ENCODE peak calls at places on chromosomes 12 and 14, in five cellular contexts. One of them, this sample, is unnamed. For H3K4me1, the result is how much of the 10 kb centered on the place peaks cover.

GRCh38 chr12:104596128-104596799 is 139.5 kb downstream of the CHST11 start:
- DNase-seq in endodermal cell: no peak
- DNase-seq in IMR-90: peak
- DNase-seq in H9: no peak
- DNase-seq in naive thymus-derived CD4-positive, alpha-beta T cell: no peak
- DNase-seq in this sample: no peak

GRCh38 chr12:89927226-89927698 is 218.6 kb upstream of the ATP2B1 start:
- DNase-seq in endodermal cell: no peak
- DNase-seq in IMR-90: no peak
- DNase-seq in H9: no peak
- DNase-seq in naive thymus-derived CD4-positive, alpha-beta T cell: no peak
- DNase-seq in this sample: no peak

GRCh38 chr12:53867216-53868012 is 71.2 kb upstream of the HOXC13 start:
- DNase-seq in endodermal cell: peak
- DNase-seq in IMR-90: no peak
- DNase-seq in H9: peak
- DNase-seq in naive thymus-derived CD4-positive, alpha-beta T cell: no peak
- DNase-seq in this sample: no peak

GRCh38 chr12:2339022-2339431 is 286.2 kb downstream of the CACNA1C start:
- DNase-seq in endodermal cell: no peak
- DNase-seq in IMR-90: peak
- DNase-seq in H9: no peak
- DNase-seq in naive thymus-derived CD4-positive, alpha-beta T cell: no peak
- DNase-seq in this sample: no peak

GRCh38 chr12:15982071-15982470 is 70.9 kb downstream of the DERA start:
- DNase-seq in endodermal cell: no peak
- DNase-seq in IMR-90: peak
- DNase-seq in H9: no peak
- DNase-seq in naive thymus-derived CD4-positive, alpha-beta T cell: no peak
- DNase-seq in this sample: no peak

GRCh38 chr12:2179953-2180736 is 127.4 kb downstream of the CACNA1C start:
- DNase-seq in endodermal cell: no peak
- DNase-seq in IMR-90: peak
- DNase-seq in H9: no peak
- DNase-seq in naive thymus-derived CD4-positive, alpha-beta T cell: no peak
- DNase-seq in this sample: no peak

GRCh38 chr14:22510527-22511110 is 78.4 kb downstream of the DAD1 start:
- DNase-seq in endodermal cell: no peak
- DNase-seq in IMR-90: peak
- DNase-seq in H9: no peak
- DNase-seq in naive thymus-derived CD4-positive, alpha-beta T cell: no peak
- DNase-seq in this sample: no peak

GRCh38 chr14:99832326-99832725 is 39.1 kb downstream of the EML1 start:
- DNase-seq in endodermal cell: no peak
- DNase-seq in IMR-90: no peak
- DNase-seq in H9: peak
- DNase-seq in naive thymus-derived CD4-positive, alpha-beta T cell: no peak
- DNase-seq in this sample: no peak

GRCh38 chr12:132356686-132357622 is 27.6 kb upstream of the GALNT9 start:
- DNase-seq in endodermal cell: peak
- DNase-seq in IMR-90: peak
- DNase-seq in H9: peak
- DNase-seq in naive thymus-derived CD4-positive, alpha-beta T cell: no peak
- DNase-seq in this sample: no peak

GRCh38 chr12:69396041-69396440 is 36.5 kb downstream of the YEATS4 start:
- DNase-seq in endodermal cell: no peak
- DNase-seq in IMR-90: peak
- DNase-seq in H9: no peak
- DNase-seq in naive thymus-derived CD4-positive, alpha-beta T cell: no peak
- DNase-seq in this sample: no peak

GRCh38 chr12:109981311-109981710 is 14.9 kb downstream of the GIT2 start:
- DNase-seq in endodermal cell: no peak
- DNase-seq in IMR-90: no peak
- DNase-seq in H9: no peak
- DNase-seq in naive thymus-derived CD4-positive, alpha-beta T cell: no peak
- DNase-seq in this sample: no peak

GRCh38 chr12:20128926-20129325 is 239.4 kb upstream of the PDE3A start:
- DNase-seq in endodermal cell: no peak
- DNase-seq in IMR-90: peak
- DNase-seq in H9: no peak
- DNase-seq in naive thymus-derived CD4-positive, alpha-beta T cell: no peak
- DNase-seq in this sample: no peak

GRCh38 chr12:106096376-106096775 is 42.4 kb downstream of the NUAK1 start:
- DNase-seq in endodermal cell: peak
- DNase-seq in IMR-90: no peak
- DNase-seq in H9: no peak
- DNase-seq in naive thymus-derived CD4-positive, alpha-beta T cell: no peak
- DNase-seq in this sample: no peak

GRCh38 chr12:123532808-123533649 is 490 bp downstream of the RILPL1 start:
- DNase-seq in endodermal cell: peak
- DNase-seq in IMR-90: peak
- DNase-seq in H9: peak
- DNase-seq in naive thymus-derived CD4-positive, alpha-beta T cell: no peak
- DNase-seq in this sample: peak

GRCh38 chr12:58927112-58927511 is 6.8 kb upstream of the LRIG3 start:
- DNase-seq in endodermal cell: no peak
- DNase-seq in IMR-90: no peak
- DNase-seq in H9: no peak
- DNase-seq in naive thymus-derived CD4-positive, alpha-beta T cell: no peak
- DNase-seq in this sample: no peak

GRCh38 chr14:99183311-99183710 is 88.7 kb downstream of the BCL11B start:
- DNase-seq in endodermal cell: no peak
- DNase-seq in IMR-90: no peak
- DNase-seq in H9: no peak
- DNase-seq in naive thymus-derived CD4-positive, alpha-beta T cell: no peak
- DNase-seq in this sample: no peak

GRCh38 chr12:51009038-51009437 is 17.1 kb downstream of the SLC11A2 start:
- DNase-seq in endodermal cell: no peak
- DNase-seq in IMR-90: no peak
- DNase-seq in H9: no peak
- DNase-seq in naive thymus-derived CD4-positive, alpha-beta T cell: peak
- DNase-seq in this sample: peak

GRCh38 chr12:59087077-59087673 is 166.9 kb upstream of the LRIG3 start:
- DNase-seq in endodermal cell: no peak
- DNase-seq in IMR-90: peak
- DNase-seq in H9: no peak
- DNase-seq in naive thymus-derived CD4-positive, alpha-beta T cell: no peak
- DNase-seq in this sample: no peak

GRCh38 chr12:65238609-65239008 is 39.9 kb upstream of the MSRB3 start:
- DNase-seq in endodermal cell: no peak
- DNase-seq in IMR-90: no peak
- DNase-seq in H9: no peak
- DNase-seq in naive thymus-derived CD4-positive, alpha-beta T cell: no peak
- DNase-seq in this sample: no peak

GRCh38 chr12:58668233-58668632 is 252.1 kb downstream of the LRIG3 start:
- DNase-seq in endodermal cell: no peak
- DNase-seq in IMR-90: no peak
- DNase-seq in H9: no peak
- DNase-seq in naive thymus-derived CD4-positive, alpha-beta T cell: no peak
- DNase-seq in this sample: no peak

GRCh38 chr12:20109667-20110066 is 258.7 kb upstream of the PDE3A start:
- DNase-seq in endodermal cell: no peak
- DNase-seq in IMR-90: no peak
- DNase-seq in H9: no peak
- DNase-seq in naive thymus-derived CD4-positive, alpha-beta T cell: no peak
- DNase-seq in this sample: no peak

GRCh38 chr14:32826404-32827082 is 112.1 kb upstream of the NPAS3 start:
- DNase-seq in endodermal cell: peak
- DNase-seq in IMR-90: no peak
- DNase-seq in H9: peak
- DNase-seq in naive thymus-derived CD4-positive, alpha-beta T cell: no peak
- DNase-seq in this sample: no peak
- H3K27ac ChIP-seq in endodermal cell: peak
- H3K27ac ChIP-seq in IMR-90: no peak
- H3K27ac ChIP-seq in H9: no peak
- H3K27ac ChIP-seq in naive thymus-derived CD4-positive, alpha-beta T cell: no peak
- H3K27ac ChIP-seq in this sample: no peak

GRCh38 chr12:108310489-108310888 is 28.6 kb downstream of the CMKLR1 start:
- DNase-seq in endodermal cell: no peak
- DNase-seq in IMR-90: no peak
- DNase-seq in H9: no peak
- DNase-seq in naive thymus-derived CD4-positive, alpha-beta T cell: no peak
- DNase-seq in this sample: no peak

GRCh38 chr12:108312073-108312884 is 26.8 kb downstream of the CMKLR1 start:
- DNase-seq in endodermal cell: no peak
- DNase-seq in IMR-90: no peak
- DNase-seq in H9: no peak
- DNase-seq in naive thymus-derived CD4-positive, alpha-beta T cell: no peak
- DNase-seq in this sample: no peak

GRCh38 chr12:108313236-108313608 is 25.9 kb downstream of the CMKLR1 start:
- DNase-seq in endodermal cell: no peak
- DNase-seq in IMR-90: no peak
- DNase-seq in H9: no peak
- DNase-seq in naive thymus-derived CD4-positive, alpha-beta T cell: no peak
- DNase-seq in this sample: no peak

GRCh38 chr12:108312885-108313203 is 26.3 kb downstream of the CMKLR1 start:
- DNase-seq in endodermal cell: no peak
- DNase-seq in IMR-90: no peak
- DNase-seq in H9: no peak
- DNase-seq in naive thymus-derived CD4-positive, alpha-beta T cell: no peak
- DNase-seq in this sample: no peak

GRCh38 chr12:108311605-108312004 is 27.5 kb downstream of the CMKLR1 start:
- DNase-seq in endodermal cell: no peak
- DNase-seq in IMR-90: no peak
- DNase-seq in H9: no peak
- DNase-seq in naive thymus-derived CD4-positive, alpha-beta T cell: no peak
- DNase-seq in this sample: no peak
- H3K4me1 ChIP-seq in endodermal cell: under half
- H3K4me1 ChIP-seq in IMR-90: under half
- H3K4me1 ChIP-seq in H9: under half
- H3K4me1 ChIP-seq in naive thymus-derived CD4-positive, alpha-beta T cell: under half
- H3K4me1 ChIP-seq in this sample: under half

GRCh38 chr14:75010472-75010871 is 7.8 kb downstream of the EIF2B2 start:
- DNase-seq in endodermal cell: no peak
- DNase-seq in IMR-90: no peak
- DNase-seq in H9: no peak
- DNase-seq in naive thymus-derived CD4-positive, alpha-beta T cell: no peak
- DNase-seq in this sample: no peak

GRCh38 chr14:75015496-75015895 is 12.8 kb downstream of the EIF2B2 start:
- DNase-seq in endodermal cell: no peak
- DNase-seq in IMR-90: no peak
- DNase-seq in H9: no peak
- DNase-seq in naive thymus-derived CD4-positive, alpha-beta T cell: no peak
- DNase-seq in this sample: no peak

GRCh38 chr14:75013290-75013689 is 10.6 kb downstream of the EIF2B2 start:
- DNase-seq in endodermal cell: no peak
- DNase-seq in IMR-90: no peak
- DNase-seq in H9: no peak
- DNase-seq in naive thymus-derived CD4-positive, alpha-beta T cell: no peak
- DNase-seq in this sample: no peak

GRCh38 chr14:75009176-75009575 is 6.5 kb downstream of the EIF2B2 start:
- DNase-seq in endodermal cell: no peak
- DNase-seq in IMR-90: no peak
- DNase-seq in H9: no peak
- DNase-seq in naive thymus-derived CD4-positive, alpha-beta T cell: no peak
- DNase-seq in this sample: no peak

DNA sequence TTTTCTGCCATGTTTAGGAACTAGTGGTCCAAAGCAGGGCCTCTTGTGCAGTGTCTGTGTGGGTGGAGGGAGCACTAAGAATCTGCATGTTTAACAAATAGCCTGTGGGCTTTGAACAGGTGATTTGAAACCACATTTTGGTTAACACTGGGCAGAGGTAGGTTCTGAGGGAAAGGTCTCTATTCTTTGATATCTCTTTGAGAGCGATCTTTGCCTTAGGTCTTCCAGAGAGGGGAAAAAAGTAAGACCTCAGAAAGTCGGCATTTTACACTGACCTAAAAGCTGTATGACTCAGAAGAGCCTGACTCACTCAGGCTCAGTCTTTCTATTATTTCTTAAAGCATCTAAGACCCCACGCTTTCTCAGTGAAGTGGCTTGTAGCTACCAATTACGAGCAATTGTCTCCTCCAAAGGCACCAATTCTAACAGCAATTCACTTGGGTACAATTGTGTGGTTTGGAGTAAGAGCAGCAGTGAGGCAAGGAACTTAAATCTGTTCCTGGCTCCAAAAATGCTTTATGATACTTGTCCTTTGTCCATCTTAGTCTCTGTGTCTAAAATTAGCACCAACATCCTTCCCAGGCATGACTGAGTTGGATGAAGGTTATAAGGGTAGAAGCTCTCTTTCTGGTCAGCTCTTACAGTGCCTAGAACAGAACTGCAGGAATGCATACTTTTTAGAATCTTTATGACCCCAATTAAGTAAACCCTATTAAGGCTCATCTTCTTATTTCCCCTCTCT is 8.8 kb downstream of the EIF2B2 start:
- DNase-seq in endodermal cell: no peak
- DNase-seq in IMR-90: peak
- DNase-seq in H9: no peak
- DNase-seq in naive thymus-derived CD4-positive, alpha-beta T cell: no peak
- DNase-seq in this sample: no peak
- H3K27ac ChIP-seq in endodermal cell: no peak
- H3K27ac ChIP-seq in IMR-90: peak
- H3K27ac ChIP-seq in H9: no peak
- H3K27ac ChIP-seq in naive thymus-derived CD4-positive, alpha-beta T cell: peak
- H3K27ac ChIP-seq in this sample: no peak

GRCh38 chr12:26939953-26940352 is 1.7 kb downstream of the FGFR1OP2 start:
- DNase-seq in endodermal cell: no peak
- DNase-seq in IMR-90: no peak
- DNase-seq in H9: no peak
- DNase-seq in naive thymus-derived CD4-positive, alpha-beta T cell: no peak
- DNase-seq in this sample: no peak

GRCh38 chr12:26940820-26941219 is 2.5 kb downstream of the FGFR1OP2 start:
- DNase-seq in endodermal cell: no peak
- DNase-seq in IMR-90: peak
- DNase-seq in H9: no peak
- DNase-seq in naive thymus-derived CD4-positive, alpha-beta T cell: peak
- DNase-seq in this sample: no peak

GRCh38 chr12:26937863-26938659 is at the start of the genes FGFR1OP2 and INTS13:
- DNase-seq in endodermal cell: peak
- DNase-seq in IMR-90: peak
- DNase-seq in H9: peak
- DNase-seq in naive thymus-derived CD4-positive, alpha-beta T cell: peak
- DNase-seq in this sample: peak

GRCh38 chr12:26938660-26939185 is 453 bp downstream of the FGFR1OP2 start:
- DNase-seq in endodermal cell: no peak
- DNase-seq in IMR-90: no peak
- DNase-seq in H9: no peak
- DNase-seq in naive thymus-derived CD4-positive, alpha-beta T cell: peak
- DNase-seq in this sample: no peak

DNA sequence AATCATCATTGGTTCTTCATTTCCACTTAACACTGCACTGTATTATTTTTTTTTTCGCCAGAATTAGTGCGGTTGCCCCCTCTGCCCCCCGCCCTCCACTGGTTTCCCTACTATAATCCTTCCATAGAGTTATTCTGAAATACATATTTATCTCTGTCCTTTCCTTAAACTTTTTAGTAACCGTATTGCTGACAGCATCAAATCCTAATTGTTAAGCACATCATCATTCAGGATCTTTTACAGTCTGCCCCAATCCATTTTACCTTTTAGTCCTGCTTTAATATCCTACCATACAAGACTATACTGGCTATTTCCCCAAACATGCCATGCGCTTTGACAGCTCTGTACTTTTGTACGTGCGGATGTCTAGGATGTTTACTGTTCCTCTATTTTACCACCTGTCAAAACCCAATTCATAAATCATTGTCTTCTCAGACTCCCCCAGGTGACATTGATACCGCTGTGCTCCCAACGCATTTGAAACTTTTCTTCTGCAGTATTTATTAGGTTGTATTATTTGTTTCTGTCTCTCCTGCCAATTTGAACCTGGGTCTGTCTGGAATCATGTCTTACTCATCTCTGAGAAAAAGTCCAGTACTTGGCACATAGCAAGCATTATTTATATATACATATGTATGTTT is 1.0 kb downstream of the FGFR1OP2 start:
- DNase-seq in endodermal cell: no peak
- DNase-seq in IMR-90: peak
- DNase-seq in H9: no peak
- DNase-seq in naive thymus-derived CD4-positive, alpha-beta T cell: peak
- DNase-seq in this sample: no peak
- H3K4me1 ChIP-seq in endodermal cell: under half
- H3K4me1 ChIP-seq in IMR-90: under half
- H3K4me1 ChIP-seq in H9: under half
- H3K4me1 ChIP-seq in naive thymus-derived CD4-positive, alpha-beta T cell: under half
- H3K4me1 ChIP-seq in this sample: half or more

This sample was measured in CD8-positive, alpha-beta T cell.